ENCODE peak calls at places on chromosomes 4 and X, in seven cellular contexts. R is HFFc6, M is non-pigmented ciliary epithelial cell, W is Calu3, A is fibroblast of mammary gland, X is T-helper 1 cell, J is nucleus accumbens. I is an unnamed sample.

GRCh38 chrX:49995021-49995731 is 72.8 kb downstream of the CLCN5 start:
- DNase-seq in J (no peak), R (peak), X (no peak), W (peak), A (peak), M (no peak), I (peak)

GRCh38 chrX:125108926-125109325 is 210.7 kb upstream of the TEX13C start:
- DNase-seq in R (no peak), J (no peak), W (no peak), X (no peak), A (no peak), M (no peak), I (no peak)

GRCh38 chr4:85084371-85085170 is 118.1 kb upstream of the WDFY3 start:
- DNase-seq in R (peak), X (peak), M (peak), J (no peak), W (peak), A (peak), I (peak)

GRCh38 chr4:172725581-172725980 is 443.0 kb upstream of the GALNT7 start:
- DNase-seq in A (peak), M (no peak), J (no peak), X (no peak), W (no peak), R (peak), I (peak)

GRCh38 chr4:94947681-94948108 is 189.9 kb downstream of the BMPR1B start:
- DNase-seq in J (no peak), W (no peak), X (no peak), R (no peak), M (no peak), A (no peak), I (no peak)

GRCh38 chr4:137644201-137644600 is 111.9 kb upstream of the PCDH18 start:
- DNase-seq in J (no peak), M (no peak), X (no peak), W (no peak), A (peak), R (peak), I (peak)

GRCh38 chr4:101954975-101955678 is 164.6 kb downstream of the BANK1 start:
- DNase-seq in A (no peak), R (no peak), W (no peak), X (no peak), M (no peak), J (no peak), I (no peak)

GRCh38 chr4:175413561-175413960 is 398.5 kb downstream of the GPM6A start:
- DNase-seq in R (no peak), X (no peak), A (no peak), W (no peak), M (peak), J (no peak), I (peak)

GRCh38 chr4:143241892-143242291 is 57.2 kb downstream of the USP38 start:
- DNase-seq in A (peak), R (no peak), M (no peak), W (peak), X (no peak), J (no peak), I (peak)

GRCh38 chrX:1385824-1386223 is 6.1 kb downstream of the SLC25A6 start:
- DNase-seq in X (no peak), J (no peak), R (no peak), W (no peak), M (no peak), A (no peak), I (no peak)

GRCh38 chr4:174190832-174191500 is 92.5 kb downstream of the FBXO8 start:
- DNase-seq in M (no peak), X (no peak), R (no peak), W (no peak), J (no peak), A (no peak), I (no peak)

GRCh38 chr4:87121332-87122065 is 98.9 kb downstream of the KLHL8 start:
- DNase-seq in X (no peak), W (no peak), M (no peak), A (peak), R (no peak), J (no peak), I (peak)

I was measured in GM23248.